ENCODE peak calls at places on chromosomes 2 and 18, in five cellular contexts. C is BJ; A is activated naive CD4-positive, alpha-beta T cell treated with anti-CD3 and anti-CD28 coated beads, Interleukin-2, amount 10 ng/mL, durations not matched to agents 7 days and 5 days; Y is HCT116; G is amniotic stem cell. X is an unnamed sample.

GRCh38 chr2:67561411-67561965 is 164.4 kb downstream of the ETAA1 start:
- DNase-seq in Y (no peak), A (no peak), G (no peak), C (no peak), X (peak; percentile 52)

GRCh38 chr18:10892801-10893595 is 256.4 kb downstream of the PIEZO2 start:
- DNase-seq in G (no peak), C (no peak), A (no peak), Y (no peak), X (no peak)

GRCh38 chr2:195891081-195891480 is 177.6 kb downstream of the DNAH7 start:
- DNase-seq in Y (no peak), C (no peak), G (no peak), A (no peak), X (no peak)

GRCh38 chr18:59308201-59309014 is 10.0 kb downstream of the CPLX4 start:
- DNase-seq in G (no peak), A (peak; percentile 73), C (no peak), Y (peak; percentile 43), X (no peak)

GRCh38 chr2:26786207-26787023 is 559 bp downstream of the CENPA start:
- DNase-seq in C (no peak), G (no peak), A (peak; percentile 57), Y (no peak), X (no peak)

GRCh38 chr2:196316050-196316430 is 144.7 kb upstream of the STK17B start:
- DNase-seq in Y (no peak), A (no peak), G (peak; percentile 44), C (no peak), X (no peak)

GRCh38 chr2:23554054-23554697 is 169.2 kb downstream of the KLHL29 start:
- DNase-seq in G (no peak), C (no peak), Y (no peak), A (no peak), X (no peak)

GRCh38 chr2:70557171-70557838 is 3.7 kb upstream of the TGFA start:
- DNase-seq in C (no peak), A (no peak), G (no peak), Y (no peak), X (no peak)

GRCh38 chr2:240457223-240458043 is 22.0 kb downstream of the GPC1 start:
- DNase-seq in G (no peak), C (no peak), A (no peak), Y (no peak), X (no peak)

GRCh38 chr2:164898475-164898874 is 56.9 kb downstream of the SLC38A11 start:
- DNase-seq in C (no peak), A (no peak), G (peak; percentile 20), Y (no peak), X (peak; percentile 34)

GRCh38 chr2:79832540-79833234 is 319.8 kb downstream of the CTNNA2 start:
- DNase-seq in A (no peak), C (no peak), G (no peak), Y (no peak), X (no peak)

GRCh38 chr2:15909157-15909556 is 31.2 kb upstream of the MYCN start:
- DNase-seq in A (no peak), C (no peak), Y (no peak), G (no peak), X (no peak)

GRCh38 chr18:37582306-37582705 is 16.7 kb upstream of the CELF4 start:
- DNase-seq in A (no peak), C (no peak), Y (no peak), G (no peak), X (no peak)

GRCh38 chr2:205934443-205934842 is 151.5 kb downstream of the INO80D start:
- DNase-seq in Y (peak; percentile 19), C (no peak), A (no peak), G (no peak), X (no peak)

GRCh38 chr18:67104700-67105284 is 411.7 kb downstream of the DSEL start:
- DNase-seq in G (peak; percentile 58), A (peak; percentile 51), Y (no peak), C (no peak), X (peak; percentile 34)

GRCh38 chr18:56517181-56517580 is 121.2 kb downstream of the TXNL1 start:
- DNase-seq in Y (no peak), C (no peak), A (no peak), G (no peak), X (no peak)

GRCh38 chr18:56869189-56869777 is 218.1 kb downstream of the WDR7 start:
- DNase-seq in C (peak; percentile 5), G (peak; percentile 57), Y (peak; percentile 55), A (peak; percentile 22), X (peak; percentile 34)

GRCh38 chr2:212414699-212415309 is 123.8 kb downstream of the ERBB4 start:
- DNase-seq in G (no peak), Y (no peak), C (peak; percentile 26), A (no peak), X (peak; percentile 42)

GRCh38 chr18:49026501-49027378 is 76.0 kb upstream of the SMAD7 start:
- DNase-seq in Y (no peak), G (no peak), C (no peak), A (no peak), X (no peak)

GRCh38 chr2:216538538-216538937 is 39.9 kb downstream of the RPL37A start:
- DNase-seq in Y (no peak), A (no peak), G (no peak), C (no peak), X (no peak)

GRCh38 chr18:9918016-9918680 is 4.3 kb downstream of the VAPA start:
- DNase-seq in A (no peak), C (no peak), Y (no peak), G (no peak), X (no peak)

GRCh38 chr2:195848119-195848899 is 191.3 kb downstream of the SLC39A10 start:
- DNase-seq in Y (peak; percentile 1), A (no peak), G (no peak), C (no peak), X (no peak)

GRCh38 chr18:60812921-60813320 is 440.3 kb upstream of the MC4R start:
- DNase-seq in G (no peak), C (no peak), Y (no peak), A (no peak), X (no peak)

GRCh38 chr18:25646971-25647370 is 295.0 kb upstream of the ZNF521 start:
- DNase-seq in G (no peak), Y (no peak), A (no peak), C (peak; percentile 53), X (peak; percentile 76)

GRCh38 chr2:11109002-11109401 is 46.3 kb upstream of the SLC66A3 start:
- DNase-seq in G (no peak), Y (no peak), A (no peak), C (no peak), X (no peak)

GRCh38 chr2:72887032-72887835 is at the start of gene SPR:
- DNase-seq in Y (peak; percentile 43), C (no peak), G (no peak), A (peak; percentile 68), X (no peak)